ENCODE peak calls at places on chromosomes 16 and 17, in four cellular contexts. A is HepG2, L is SK-N-SH, H is K562. P is an unnamed sample.

GRCh38 chr17:45436161-45436560 is 3.5 kb upstream of the ARHGAP27 start:
- DNase-seq in A (no peak), L (peak), H (no peak), P (no peak)

GRCh38 chr16:55340445-55340844 is 16.4 kb downstream of the IRX6 start:
- DNase-seq in A (no peak), L (no peak), H (no peak), P (no peak)

GRCh38 chr16:52577130-52577706 is 30.3 kb upstream of the TOX3 start:
- DNase-seq in A (no peak), L (no peak), H (no peak), P (no peak)

GRCh38 chr17:72205357-72205756 is 84.5 kb downstream of the SOX9 start:
- DNase-seq in A (no peak), L (no peak), H (no peak), P (no peak)

GRCh38 chr17:43713494-43714162 is 45.0 kb downstream of the SOST start:
- DNase-seq in A (no peak), L (peak), H (no peak), P (no peak)

GRCh38 chr16:23293016-23293415 is 9.1 kb upstream of the SCNN1B start:
- DNase-seq in A (no peak), L (no peak), H (no peak), P (peak)

GRCh38 chr17:78777886-78778285 is 4.2 kb downstream of the CYTH1 start:
- DNase-seq in A (no peak), L (no peak), H (no peak), P (no peak)

GRCh38 chr16:31714899-31715504 is 158.6 kb upstream of the ZNF267 start:
- DNase-seq in A (no peak), L (no peak), H (peak), P (no peak)

GRCh38 chr16:71461686-71462648 is at the start of gene ZNF23:
- DNase-seq in A (peak), L (peak), H (peak), P (peak)
- TF ChIP-seq NFIC in A (no peak), L (no peak), H (peak), P (no peak)

GRCh38 chr16:78473031-78473699 is 373.7 kb downstream of the WWOX start:
- DNase-seq in A (peak), L (no peak), H (no peak), P (no peak)
- TF ChIP-seq SIN3A in A (no peak), L (no peak), H (no peak), P (no peak)

GRCh38 chr17:69477900-69478266 is 63.4 kb downstream of the MAP2K6 start:
- DNase-seq in A (no peak), L (no peak), H (no peak), P (no peak)
- TF ChIP-seq NFIC in A (no peak), L (no peak), H (no peak), P (no peak)

GRCh38 chr17:59848778-59849177 is 44.0 kb downstream of the TUBD1 start:
- DNase-seq in A (peak), L (no peak), H (no peak), P (no peak)
- TF ChIP-seq SIN3A in A (no peak), L (no peak), H (no peak), P (no peak)

GRCh38 chr16:64864232-64864803 is 257.5 kb downstream of the CDH11 start:
- DNase-seq in A (no peak), L (no peak), H (no peak), P (no peak)
- TF ChIP-seq NFIC in A (no peak), L (peak), H (no peak), P (no peak)

DNA sequence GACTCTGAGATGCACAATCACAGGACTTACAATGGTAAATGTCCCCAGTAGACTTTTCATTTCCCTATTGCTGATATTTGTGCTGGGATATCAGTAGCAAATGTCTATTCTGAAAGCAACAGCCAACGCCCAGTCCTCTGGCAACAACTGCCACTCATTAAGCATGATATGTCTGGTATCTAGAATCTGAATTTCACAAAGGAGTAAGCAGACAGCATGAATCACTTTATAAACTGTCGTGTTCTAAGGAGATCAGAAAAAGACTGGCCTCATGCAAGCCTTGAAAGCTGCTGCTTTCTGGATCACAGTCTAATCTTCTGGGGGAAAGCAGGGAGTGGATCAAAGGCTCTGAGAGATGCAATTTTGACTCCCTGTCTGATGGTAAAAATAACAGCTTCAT is 153.1 kb upstream of the NOG start:
- DNase-seq in A (no peak), L (no peak), H (no peak), P (no peak)
- TF ChIP-seq SIN3A in A (no peak), L (no peak), H (no peak), P (no peak)

GRCh38 chr17:77666881-77667395 is 291.6 kb upstream of the TNRC6C start:
- DNase-seq in A (no peak), L (no peak), H (no peak), P (no peak)
- TF ChIP-seq NFIC in A (no peak), L (no peak), H (no peak), P (no peak)

DNA sequence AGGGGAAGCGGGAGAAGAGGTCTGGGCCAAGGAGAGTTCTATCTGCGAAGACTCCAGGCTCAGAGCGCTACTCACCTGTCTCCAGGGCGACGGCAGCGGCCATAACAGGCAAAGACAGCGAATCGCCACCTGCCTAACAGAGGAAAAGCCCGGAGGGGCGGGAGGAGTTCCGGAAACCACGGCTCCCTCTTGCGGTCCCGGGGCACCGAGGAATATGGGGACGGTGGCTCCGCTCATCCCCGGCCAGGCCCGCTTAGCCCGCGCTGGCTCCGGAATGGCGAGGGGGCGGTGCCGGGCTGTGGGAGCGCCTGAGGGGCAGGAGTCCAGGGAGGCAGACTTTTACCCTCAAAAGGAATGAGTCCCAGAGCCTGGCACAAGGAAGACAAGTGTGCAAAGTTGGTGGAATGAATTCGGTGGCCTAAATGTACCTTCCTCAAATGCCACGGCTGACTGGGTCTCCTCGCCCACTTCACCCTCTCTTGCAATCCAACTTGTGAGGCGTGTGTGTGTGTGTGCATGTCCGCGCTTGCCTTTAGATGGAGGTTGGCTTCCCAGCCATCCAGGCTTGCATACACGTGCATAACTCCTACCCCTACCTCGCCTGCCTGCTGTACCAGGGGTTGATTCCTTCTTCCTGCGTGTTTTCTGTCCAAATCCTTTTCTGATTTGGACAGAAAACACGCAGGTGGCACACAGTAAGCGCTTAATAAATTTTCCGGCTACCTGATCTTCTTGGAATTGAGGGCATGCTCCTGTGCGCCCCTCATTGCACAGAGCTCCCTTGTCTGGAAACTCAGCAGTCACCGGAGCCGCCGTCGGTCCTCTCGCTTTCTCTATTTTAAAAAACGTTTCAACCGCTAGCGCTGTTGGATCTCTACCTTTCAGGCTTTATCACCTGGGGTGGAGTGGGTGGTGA is 3.5 kb downstream of the C17orf100 start:
- DNase-seq in A (no peak), L (no peak), H (no peak), P (no peak)
- TF ChIP-seq SIN3A in A (no peak), L (no peak), H (no peak), P (no peak)

GRCh38 chr17:10843806-10844205 is 5.9 kb upstream of the PIRT start:
- DNase-seq in A (no peak), L (peak), H (no peak), P (no peak)
- TF ChIP-seq NFIC in A (no peak), L (no peak), H (no peak), P (no peak)

P was measured in GM12878.